ENCODE peak calls at places on chromosomes 3 and 15, in four cellular contexts. One of them, this sample, is unnamed.

GRCh38 chr15:73142802-73143762 is 90.8 kb downstream of the NEO1 start:
- DNase-seq in H1: no peak
- DNase-seq in K562: no peak
- DNase-seq in HepG2: no peak
- DNase-seq in this sample: no peak

GRCh38 chr15:50906954-50907865 is 1.3 kb upstream of the AP4E1 start:
- DNase-seq in H1: no peak
- DNase-seq in K562: peak
- DNase-seq in HepG2: peak
- DNase-seq in this sample: no peak

GRCh38 chr15:38531509-38531908 is 33.1 kb downstream of the RASGRP1 start:
- DNase-seq in H1: no peak
- DNase-seq in K562: no peak
- DNase-seq in HepG2: no peak
- DNase-seq in this sample: no peak

GRCh38 chr15:31974855-31975421 is 55.4 kb upstream of the CHRNA7 start:
- DNase-seq in H1: no peak
- DNase-seq in K562: peak
- DNase-seq in HepG2: peak
- DNase-seq in this sample: peak

GRCh38 chr3:53768478-53769459 is 77.5 kb downstream of the CHDH start:
- DNase-seq in H1: no peak
- DNase-seq in K562: no peak
- DNase-seq in HepG2: no peak
- DNase-seq in this sample: no peak

GRCh38 chr15:34259557-34259956 is 34.7 kb downstream of the EMC4 start:
- DNase-seq in H1: no peak
- DNase-seq in K562: peak
- DNase-seq in HepG2: no peak
- DNase-seq in this sample: no peak

GRCh38 chr15:25242957-25243799 is 195.6 kb downstream of the UBE3A start:
- DNase-seq in H1: no peak
- DNase-seq in K562: no peak
- DNase-seq in HepG2: no peak
- DNase-seq in this sample: peak

GRCh38 chr15:55196011-55196410 is 730 bp downstream of the RSL24D1 start:
- DNase-seq in H1: no peak
- DNase-seq in K562: peak
- DNase-seq in HepG2: no peak
- DNase-seq in this sample: no peak

GRCh38 chr15:78751602-78751979 is 59.7 kb downstream of the ADAMTS7 start:
- DNase-seq in H1: no peak
- DNase-seq in K562: no peak
- DNase-seq in HepG2: no peak
- DNase-seq in this sample: no peak

GRCh38 chr3:152540120-152540519 is 271.4 kb downstream of the MBNL1 start:
- DNase-seq in H1: no peak
- DNase-seq in K562: no peak
- DNase-seq in HepG2: no peak
- DNase-seq in this sample: no peak

GRCh38 chr3:43288850-43289249 is 2.5 kb downstream of the SNRK start:
- DNase-seq in H1: no peak
- DNase-seq in K562: no peak
- DNase-seq in HepG2: peak
- DNase-seq in this sample: no peak

GRCh38 chr15:77599899-77600298 is 32.8 kb downstream of the LINGO1 start:
- DNase-seq in H1: no peak
- DNase-seq in K562: peak
- DNase-seq in HepG2: peak
- DNase-seq in this sample: peak

GRCh38 chr15:91865903-91866302 is 12.4 kb downstream of the SLCO3A1 start:
- DNase-seq in H1: no peak
- DNase-seq in K562: no peak
- DNase-seq in HepG2: no peak
- DNase-seq in this sample: no peak

GRCh38 chr3:40939113-40940070 is 259.9 kb upstream of the CTNNB1 start:
- DNase-seq in H1: no peak
- DNase-seq in K562: no peak
- DNase-seq in HepG2: no peak
- DNase-seq in this sample: no peak

GRCh38 chr3:51535146-51536019 is 3.1 kb upstream of the RAD54L2 start:
- DNase-seq in H1: no peak
- DNase-seq in K562: no peak
- DNase-seq in HepG2: no peak
- DNase-seq in this sample: no peak

GRCh38 chr3:34808287-34808686 is 831.0 kb upstream of the ARPP21 start:
- DNase-seq in H1: no peak
- DNase-seq in K562: no peak
- DNase-seq in HepG2: no peak
- DNase-seq in this sample: no peak

GRCh38 chr3:131636266-131636775 is 133.6 kb upstream of the MRPL3 start:
- DNase-seq in H1: no peak
- DNase-seq in K562: no peak
- DNase-seq in HepG2: no peak
- DNase-seq in this sample: no peak

GRCh38 chr15:76327191-76328105 is 9.1 kb upstream of the ISL2 start:
- DNase-seq in H1: no peak
- DNase-seq in K562: peak
- DNase-seq in HepG2: no peak
- DNase-seq in this sample: no peak

GRCh38 chr3:178856804-178857203 is 214.8 kb downstream of the ZMAT3 start:
- DNase-seq in H1: no peak
- DNase-seq in K562: no peak
- DNase-seq in HepG2: no peak
- DNase-seq in this sample: no peak

GRCh38 chr15:94834000-94834399 is 602.6 kb downstream of the MCTP2 start:
- DNase-seq in H1: no peak
- DNase-seq in K562: no peak
- DNase-seq in HepG2: no peak
- DNase-seq in this sample: no peak

GRCh38 chr15:51856714-51857380 is 27.4 kb downstream of the TMOD3 start:
- DNase-seq in H1: no peak
- DNase-seq in K562: no peak
- DNase-seq in HepG2: no peak
- DNase-seq in this sample: no peak

GRCh38 chr15:55742927-55743614 is at the start of gene PRTG:
- DNase-seq in H1: no peak
- DNase-seq in K562: peak
- DNase-seq in HepG2: peak
- DNase-seq in this sample: peak

GRCh38 chr3:130967281-130967680 is 59.3 kb downstream of the ASTE1 start:
- DNase-seq in H1: no peak
- DNase-seq in K562: no peak
- DNase-seq in HepG2: no peak
- DNase-seq in this sample: no peak

GRCh38 chr3:24943961-24944360 is 449.3 kb upstream of the THRB start:
- DNase-seq in H1: no peak
- DNase-seq in K562: no peak
- DNase-seq in HepG2: no peak
- DNase-seq in this sample: no peak

GRCh38 chr3:126550488-126551051 is 8.2 kb downstream of the C3orf22 start:
- DNase-seq in H1: no peak
- DNase-seq in K562: no peak
- DNase-seq in HepG2: no peak
- DNase-seq in this sample: no peak

GRCh38 chr3:105618561-105618960 is 250.3 kb downstream of the CBLB start:
- DNase-seq in H1: no peak
- DNase-seq in K562: peak
- DNase-seq in HepG2: no peak
- DNase-seq in this sample: no peak

GRCh38 chr15:55654541-55654940 is 66.4 kb upstream of the PYGO1 start:
- DNase-seq in H1: no peak
- DNase-seq in K562: no peak
- DNase-seq in HepG2: no peak
- DNase-seq in this sample: no peak

GRCh38 chr3:30426319-30426993 is 179.9 kb upstream of the TGFBR2 start:
- DNase-seq in H1: no peak
- DNase-seq in K562: no peak
- DNase-seq in HepG2: no peak
- DNase-seq in this sample: no peak

GRCh38 chr3:76943058-76943457 is 96.8 kb upstream of the ROBO2 start:
- DNase-seq in H1: peak
- DNase-seq in K562: no peak
- DNase-seq in HepG2: peak
- DNase-seq in this sample: no peak

GRCh38 chr3:167754049-167754448 is 18.5 kb downstream of the SERPINI1 start:
- DNase-seq in H1: no peak
- DNase-seq in K562: no peak
- DNase-seq in HepG2: no peak
- DNase-seq in this sample: no peak

GRCh38 chr15:27587810-27588209 is 511.3 kb downstream of the OCA2 start:
- DNase-seq in H1: peak
- DNase-seq in K562: peak
- DNase-seq in HepG2: no peak
- DNase-seq in this sample: peak

GRCh38 chr3:135107043-135107442 is 312.0 kb downstream of the EPHB1 start:
- DNase-seq in H1: no peak
- DNase-seq in K562: no peak
- DNase-seq in HepG2: no peak
- DNase-seq in this sample: no peak

GRCh38 chr3:98521897-98522537 is 685 bp downstream of the CLDND1 start:
- DNase-seq in H1: no peak
- DNase-seq in K562: peak
- DNase-seq in HepG2: peak
- DNase-seq in this sample: peak

GRCh38 chr15:71547066-71547465 is 263.3 kb upstream of the NR2E3 start:
- DNase-seq in H1: no peak
- DNase-seq in K562: no peak
- DNase-seq in HepG2: no peak
- DNase-seq in this sample: peak
- TF ChIP-seq ATF3 in H1: no peak
- TF ChIP-seq ATF3 in K562: no peak
- TF ChIP-seq ATF3 in HepG2: no peak
- TF ChIP-seq ATF3 in this sample: no peak

DNA sequence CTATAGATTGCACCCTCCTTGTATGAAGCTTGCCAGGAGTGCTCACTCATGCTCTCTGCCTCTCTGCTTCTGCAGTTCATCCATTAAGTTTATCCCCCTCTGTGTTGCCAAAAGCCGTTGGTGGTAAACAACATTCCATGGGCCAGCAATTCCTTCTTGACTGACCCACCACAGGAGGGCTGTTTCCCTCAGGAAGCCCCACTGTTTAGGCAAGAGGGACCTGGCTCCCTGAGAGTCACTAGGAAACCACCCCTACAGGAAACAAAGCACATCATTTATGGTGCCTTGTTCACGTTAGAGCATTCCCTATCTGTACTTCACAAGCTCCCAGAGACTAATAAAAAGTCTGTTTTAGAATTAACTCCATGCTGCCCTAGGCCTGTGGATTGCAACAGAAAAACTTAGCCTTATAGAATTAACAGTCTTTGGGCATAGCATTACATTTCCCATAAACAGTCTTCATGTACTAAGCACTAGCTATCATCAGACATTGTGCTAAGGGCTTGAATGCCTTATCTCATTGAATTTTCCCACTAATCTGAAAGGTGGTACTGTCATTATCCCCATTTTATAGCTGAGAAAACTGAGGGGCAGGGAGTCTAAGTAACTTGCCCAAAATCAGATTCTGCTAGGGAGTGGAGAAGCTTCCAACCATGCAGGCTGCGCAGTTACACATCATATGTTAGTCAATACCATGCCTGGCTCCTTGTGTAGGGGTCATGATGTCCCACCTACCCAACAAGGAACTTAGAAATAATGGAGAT is 149.9 kb downstream of the SHQ1 start:
- DNase-seq in H1: peak
- DNase-seq in K562: no peak
- DNase-seq in HepG2: no peak
- DNase-seq in this sample: peak
- TF ChIP-seq JUN in H1: no peak
- TF ChIP-seq JUN in K562: no peak
- TF ChIP-seq JUN in HepG2: no peak
- TF ChIP-seq JUN in this sample: no peak

DNA sequence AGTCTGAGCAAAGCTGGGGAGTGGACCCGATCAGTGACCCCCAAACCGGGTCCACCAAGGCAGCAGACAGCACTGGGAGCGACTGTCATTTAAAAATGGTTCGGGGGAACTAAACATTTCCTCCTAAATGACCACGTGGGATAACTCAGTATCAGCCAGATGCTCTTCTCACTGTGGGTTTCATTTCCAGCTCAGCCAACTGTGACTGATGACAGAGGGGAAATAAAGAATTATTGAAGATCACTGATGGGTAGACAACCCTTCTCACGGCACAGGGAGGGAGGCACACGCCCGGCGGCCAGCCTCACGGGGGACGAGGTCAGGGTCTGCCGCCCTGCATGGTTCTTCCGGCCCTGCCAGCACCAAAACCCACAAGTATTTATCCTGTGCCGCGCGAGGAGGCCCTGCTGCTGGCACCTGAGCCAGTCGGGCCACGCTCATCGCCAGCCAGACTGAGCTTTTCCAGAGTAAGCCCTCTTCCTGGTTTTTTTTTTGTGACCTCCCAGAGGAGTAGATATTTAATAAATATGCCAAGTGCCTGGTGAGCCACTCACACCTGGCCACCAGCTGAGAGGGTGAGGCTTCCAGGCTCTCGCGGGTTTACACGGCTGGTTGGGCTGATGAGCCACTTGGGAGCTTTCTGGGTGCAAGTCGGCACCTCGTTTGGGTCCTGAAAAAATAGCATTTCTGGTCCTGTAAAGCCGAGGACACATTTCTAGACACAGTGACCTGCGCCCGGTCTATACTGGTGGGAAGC is 6.2 kb downstream of the MELTF start:
- DNase-seq in H1: no peak
- DNase-seq in K562: no peak
- DNase-seq in HepG2: no peak
- DNase-seq in this sample: no peak
- TF ChIP-seq ATF3 in H1: no peak
- TF ChIP-seq ATF3 in K562: no peak
- TF ChIP-seq ATF3 in HepG2: no peak
- TF ChIP-seq ATF3 in this sample: no peak

DNA sequence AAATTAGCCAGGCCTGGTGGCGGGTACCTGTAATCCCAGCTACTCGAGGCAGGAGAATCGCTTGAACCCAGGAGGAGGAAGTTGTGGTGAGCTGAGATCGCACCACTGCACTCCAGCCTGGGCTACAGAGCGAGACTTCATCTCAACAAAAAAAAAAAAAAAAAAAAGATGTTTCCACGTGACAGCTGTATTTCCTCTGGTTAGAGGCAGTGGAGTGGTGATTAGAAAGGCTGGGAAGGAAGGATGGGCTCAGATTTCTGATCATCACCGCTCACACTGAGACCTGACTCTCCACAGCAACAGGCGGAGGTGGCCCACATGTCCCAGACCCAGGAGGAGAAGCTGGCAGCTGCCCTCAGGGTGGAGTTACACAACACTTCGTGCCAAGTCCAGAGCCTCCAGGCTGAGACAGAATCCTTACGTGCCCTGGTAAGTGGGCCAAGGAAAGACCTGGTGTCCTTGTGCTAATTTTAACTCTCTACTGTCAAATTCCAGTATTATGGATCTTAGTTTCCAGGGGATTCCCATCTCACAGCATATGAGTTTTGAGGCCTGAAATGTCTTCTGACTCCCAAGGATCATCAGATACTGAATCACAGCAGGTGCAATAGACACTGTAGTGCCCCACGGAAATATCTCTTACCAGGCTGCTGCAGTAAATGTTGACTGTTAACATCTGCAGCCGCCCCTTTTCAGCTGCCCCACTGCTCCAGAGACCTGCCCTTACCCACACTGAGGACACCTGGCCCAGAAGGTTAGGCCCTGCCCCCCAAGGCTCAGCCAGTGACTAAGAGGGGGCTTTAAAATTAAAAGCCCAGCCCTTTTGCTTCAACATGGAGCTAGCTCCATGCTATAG is 66.9 kb downstream of the BFSP2 start:
- DNase-seq in H1: no peak
- DNase-seq in K562: no peak
- DNase-seq in HepG2: no peak
- DNase-seq in this sample: no peak
- TF ChIP-seq JUN in H1: no peak
- TF ChIP-seq JUN in K562: no peak
- TF ChIP-seq JUN in HepG2: no peak
- TF ChIP-seq JUN in this sample: no peak

This sample was measured in WTC11.